ENCODE peak calls at places on chromosome 2, in nine cellular contexts. T is NCI-H446 treated with DMSO at 0.1 percent for 48 hours; Y is HFFc6; V is fibroblast of pulmonary artery; J is effector memory CD8-positive, alpha-beta T cell; P is activated CD8-positive, alpha-beta T cell treated with anti-CD3 and anti-CD28 coated beads, Interleukin-2, amount 10 ng/mL, durations not matched to agents 7 days and 5 days; Q is RWPE1; M is colonic mucosa; K is GM20000. Z is an unnamed sample.

GRCh38 chr2:234335676-234336228 is 161.1 kb downstream of the ARL4C start:
- DNase-seq in Q (peak; percentile 55), K (no peak), P (peak; percentile 45), V (peak; percentile 69), Y (peak; percentile 81), M (peak; percentile 69), J (no peak), T (no peak), Z (no peak)

GRCh38 chr2:85697096-85697495 is 2.9 kb downstream of the GNLY start:
- DNase-seq in T (no peak), V (no peak), J (no peak), K (no peak), Q (no peak), Y (no peak), M (no peak), P (no peak), Z (peak; percentile 18)

GRCh38 chr2:16553222-16553621 is 112.4 kb downstream of the CYRIA start:
- DNase-seq in V (peak; percentile 72), P (peak; percentile 22), M (peak; percentile 32), T (no peak), Y (no peak), K (peak; percentile 12), J (peak; percentile 3), Q (peak; percentile 15), Z (no peak)

GRCh38 chr2:60534034-60534393 is 19.4 kb downstream of the BCL11A start:
- DNase-seq in Q (no peak), K (no peak), T (no peak), Y (no peak), V (no peak), J (no peak), P (no peak), M (no peak), Z (no peak)

GRCh38 chr2:217837001-217837491 is 165.7 kb downstream of the TNS1 start:
- DNase-seq in J (no peak), Q (no peak), M (peak; percentile 49), K (no peak), Y (peak; percentile 30), T (no peak), V (peak; percentile 92), P (no peak), Z (no peak)

GRCh38 chr2:148888003-148888501 is 13.0 kb downstream of the KIF5C start:
- DNase-seq in V (no peak), K (no peak), P (no peak), M (no peak), J (no peak), Q (no peak), T (no peak), Y (no peak), Z (no peak)

GRCh38 chr2:238162516-238163441 is 4.0 kb downstream of the ERFE start:
- DNase-seq in Y (no peak), P (no peak), J (no peak), K (no peak), V (no peak), Q (no peak), T (no peak), M (no peak), Z (no peak)

GRCh38 chr2:85823951-85824350 is 64.8 kb downstream of the ST3GAL5 start:
- DNase-seq in K (no peak), Y (no peak), M (no peak), V (no peak), Q (no peak), J (no peak), P (no peak), T (no peak), Z (no peak)

GRCh38 chr2:23404426-23404825 is 19.4 kb downstream of the KLHL29 start:
- DNase-seq in K (peak; percentile 57), Q (peak; percentile 20), J (no peak), T (peak; percentile 29), P (peak; percentile 45), Y (peak; percentile 80), M (peak; percentile 67), V (peak; percentile 84), Z (no peak)

GRCh38 chr2:195413422-195413821 is 243.6 kb upstream of the SLC39A10 start:
- DNase-seq in J (no peak), Q (no peak), Y (no peak), M (no peak), V (no peak), T (no peak), K (no peak), P (no peak), Z (no peak)

GRCh38 chr2:15158117-15158516 is 403.0 kb downstream of the NBAS start:
- DNase-seq in Y (no peak), Q (no peak), K (no peak), V (no peak), M (no peak), P (no peak), J (no peak), T (no peak), Z (no peak)

GRCh38 chr2:156356006-156356764 is 23.7 kb upstream of the NR4A2 start:
- DNase-seq in Y (peak; percentile 70), J (no peak), M (no peak), K (no peak), V (peak; percentile 29), Q (no peak), P (no peak), T (no peak), Z (no peak)

GRCh38 chr2:27954771-27955384 is 64.3 kb downstream of the BABAM2 start:
- DNase-seq in Q (peak; percentile 69), T (peak; percentile 98), P (peak; percentile 64), Y (peak; percentile 89), V (peak; percentile 100), M (peak; percentile 38), K (no peak), J (peak; percentile 12), Z (peak; percentile 86)

GRCh38 chr2:86809481-86810121 is 18.9 kb upstream of the CD8A start:
- DNase-seq in M (no peak), Q (no peak), K (no peak), Y (no peak), P (peak; percentile 72), T (no peak), J (no peak), V (no peak), Z (peak; percentile 83)

GRCh38 chr2:55133467-55134315 is 83.4 kb upstream of the RTN4 start:
- DNase-seq in Y (no peak), V (peak; percentile 93), M (no peak), P (peak; percentile 71), J (peak; percentile 58), Q (no peak), T (no peak), K (peak; percentile 71), Z (peak; percentile 77)

Z was measured in activated CD8-positive, alpha-beta memory T cell treated with anti-CD3 and anti-CD28 coated beads, Interleukin-2, amount 10 ng/mL, durations not matched to agents 7 days and 5 days.